ENCODE peak calls at places on chromosomes 1 and 21, in ten cellular contexts. C is cardiac muscle cell; S is brain microvascular endothelial cell; A is epithelial cell of esophagus; Y is OCI-LY7; I is CD8-positive, alpha-beta T cell; X is heart right ventricle; T is AG04450; E is foreskin fibroblast; R is kidney. D is an unnamed sample.

GRCh38 chr1:94228640-94229375 is 8.6 kb downstream of the ARHGAP29 start:
- DNase-seq in R (no peak), C (no peak), A (no peak), Y (no peak), X (no peak), S (no peak), I (no peak), T (no peak), E (no peak), D (no peak)

GRCh38 chr21:17119466-17120297 is 393.2 kb upstream of the CXADR start:
- DNase-seq in C (no peak), E (no peak), A (no peak), Y (no peak), S (no peak), T (no peak), X (no peak), I (no peak), R (no peak), D (no peak)

GRCh38 chr1:155645024-155645423 is 35.0 kb downstream of the MSTO1 start:
- DNase-seq in T (no peak), R (no peak), E (no peak), Y (no peak), S (no peak), A (no peak), I (no peak), X (no peak), C (no peak), D (no peak)

GRCh38 chr1:206679738-206680211 is 4.9 kb upstream of the MAPKAPK2 start:
- DNase-seq in Y (peak), E (no peak), A (no peak), R (no peak), I (no peak), C (no peak), S (no peak), X (no peak), T (no peak), D (no peak)

GRCh38 chr1:42950146-42950480 is 8.6 kb downstream of the SLC2A1 start:
- DNase-seq in X (no peak), R (no peak), I (no peak), Y (no peak), S (peak), C (no peak), E (peak), A (no peak), T (no peak), D (no peak)

GRCh38 chr1:31426249-31426922 is 13.4 kb downstream of the SERINC2 start:
- DNase-seq in X (no peak), C (no peak), E (no peak), T (no peak), A (peak), R (peak), S (no peak), Y (no peak), I (no peak), D (no peak)

GRCh38 chr1:234885601-234886000 is 243.0 kb downstream of the TOMM20 start:
- DNase-seq in A (no peak), E (no peak), T (no peak), X (peak), I (no peak), S (no peak), R (no peak), C (no peak), Y (no peak), D (no peak)

GRCh38 chr1:246383217-246383616 is 123.9 kb downstream of the SMYD3 start:
- DNase-seq in S (no peak), T (no peak), A (peak), X (no peak), E (no peak), R (no peak), I (no peak), Y (no peak), C (no peak), D (no peak)

GRCh38 chr1:36829951-36830350 is 204.4 kb downstream of the GRIK3 start:
- DNase-seq in Y (no peak), I (no peak), E (no peak), C (no peak), R (peak), X (no peak), A (no peak), T (no peak), S (no peak), D (no peak)

GRCh38 chr1:12556368-12556930 is 61.6 kb downstream of the DHRS3 start:
- DNase-seq in I (no peak), C (peak), Y (no peak), E (peak), A (no peak), X (peak), T (peak), S (peak), R (no peak), D (peak)

GRCh38 chr1:209659909-209660308 is 7.7 kb upstream of the LAMB3 start:
- DNase-seq in R (no peak), C (no peak), T (no peak), A (peak), I (no peak), X (no peak), E (peak), S (no peak), Y (no peak), D (no peak)

GRCh38 chr1:48291421-48291820 is 68.9 kb downstream of the SLC5A9 start:
- DNase-seq in I (no peak), C (no peak), X (no peak), A (no peak), S (no peak), R (no peak), E (no peak), Y (no peak), T (no peak), D (no peak)

GRCh38 chr1:100037665-100038400 is 68.0 kb downstream of the SLC35A3 start:
- DNase-seq in Y (peak), T (peak), I (peak), S (peak), A (peak), R (peak), C (peak), E (peak), X (peak), D (peak)

GRCh38 chr1:162696286-162696862 is 64.1 kb downstream of the DDR2 start:
- DNase-seq in T (peak), Y (no peak), I (no peak), S (peak), R (peak), A (peak), E (peak), C (peak), X (peak), D (peak)

GRCh38 chr1:150981805-150982712 is at the start of gene ANXA9:
- DNase-seq in I (no peak), T (no peak), A (peak), S (no peak), R (no peak), Y (no peak), E (no peak), X (no peak), C (no peak), D (no peak)
- H3K4me3 ChIP-seq in I (no peak), T (no peak), A (no peak), S (no peak), R (no peak), Y (no peak), E (no peak), X (no peak), C (no peak), D (no peak)

DNA sequence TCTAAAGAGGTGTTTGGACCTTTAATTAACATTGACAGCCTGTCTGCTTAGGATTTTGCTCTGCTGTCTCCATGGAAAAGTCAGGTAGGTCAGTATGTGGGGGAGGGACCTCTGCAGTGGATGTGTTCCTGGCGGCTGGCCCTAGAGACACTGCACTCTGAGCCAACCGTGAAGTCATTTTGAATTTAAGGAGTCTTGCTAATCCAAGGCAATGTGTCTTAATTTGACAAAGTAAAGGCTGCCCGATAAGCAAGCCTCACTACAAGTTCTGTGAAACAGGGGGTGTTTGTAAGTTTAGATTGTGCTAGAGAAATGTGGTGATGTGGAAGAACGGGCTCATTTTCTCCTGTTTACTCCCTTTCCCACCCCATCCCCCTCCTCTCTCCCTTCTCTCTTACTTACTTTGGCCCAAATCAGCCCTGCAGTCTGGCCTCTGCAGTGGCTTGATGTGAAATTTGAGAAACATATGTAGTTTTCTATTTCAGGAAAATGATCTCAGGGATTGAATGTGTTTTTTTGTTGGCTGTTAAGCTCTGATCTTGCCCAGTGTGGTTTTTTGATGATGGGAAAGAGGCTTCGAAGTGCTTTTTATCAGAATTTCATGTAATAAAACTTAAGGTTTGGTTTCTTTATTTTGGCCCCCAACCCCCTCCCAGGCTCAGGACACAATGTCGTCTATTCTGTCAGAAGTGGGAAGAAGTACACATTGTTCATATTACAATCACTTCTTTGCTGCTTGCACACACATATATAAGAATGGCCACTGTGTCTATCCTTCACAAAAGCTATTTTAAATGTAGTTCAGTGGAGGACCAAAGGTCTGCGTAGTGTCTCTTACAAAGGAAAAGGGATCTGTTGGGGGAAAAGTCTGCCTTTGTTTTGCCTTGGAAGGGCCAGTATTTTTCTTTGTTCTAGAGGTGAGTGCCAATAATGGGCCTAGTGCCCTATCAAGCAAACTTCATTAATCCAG is 96.6 kb downstream of the FGGY start:
- DNase-seq in Y (no peak), I (no peak), R (peak), T (peak), C (peak), E (peak), X (peak), S (peak), A (peak), D (peak)
- H3K4me3 ChIP-seq in Y (no peak), I (no peak), R (no peak), T (peak), C (no peak), E (peak), X (no peak), S (no peak), A (no peak), D (no peak)

DNA sequence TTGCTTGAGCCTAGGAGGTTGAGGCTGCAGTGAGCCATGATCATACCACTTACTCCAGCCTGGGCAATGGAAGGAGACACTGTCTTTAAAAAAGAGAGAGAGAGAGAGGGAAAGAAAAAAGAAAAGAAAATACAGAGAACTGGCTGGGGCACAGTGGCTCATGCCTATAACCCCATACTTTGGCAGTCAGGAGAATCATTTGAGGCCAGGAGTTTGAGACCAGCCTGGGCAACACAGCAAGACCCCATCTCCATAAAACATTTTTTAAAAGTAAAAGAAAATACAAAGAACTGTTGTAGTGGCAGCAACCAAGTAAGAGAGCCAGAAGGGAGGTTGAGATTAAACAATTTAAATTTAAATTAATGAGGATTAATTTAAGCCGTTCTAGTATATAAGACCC is 39.8 kb downstream of the WDTC1 start:
- DNase-seq in X (no peak), I (no peak), T (no peak), R (no peak), Y (no peak), C (no peak), S (no peak), A (no peak), E (no peak), D (no peak)
- H3K4me3 ChIP-seq in X (no peak), I (no peak), T (no peak), R (no peak), Y (no peak), C (no peak), S (no peak), A (no peak), E (no peak), D (no peak)

GRCh38 chr21:42845296-42845965 is 33.9 kb downstream of the WDR4 start:
- DNase-seq in E (peak), C (no peak), R (peak), X (peak), T (no peak), I (no peak), S (no peak), A (no peak), Y (no peak), D (no peak)
- H3K4me3 ChIP-seq in E (no peak), C (no peak), R (no peak), X (no peak), T (no peak), I (no peak), S (no peak), A (no peak), Y (no peak), D (no peak)

GRCh38 chr1:220828950-220829586 is 42.4 kb downstream of the MTARC1 start:
- DNase-seq in Y (no peak), A (no peak), I (no peak), R (no peak), T (no peak), C (no peak), E (no peak), S (no peak), X (no peak), D (no peak)
- H3K4me3 ChIP-seq in Y (no peak), A (no peak), I (no peak), R (no peak), T (no peak), C (no peak), E (no peak), S (no peak), X (no peak), D (no peak)

GRCh38 chr1:222930097-222930496 is 115.3 kb downstream of the DISP1 start:
- DNase-seq in T (no peak), I (no peak), A (no peak), E (no peak), R (no peak), S (no peak), Y (no peak), C (no peak), X (no peak), D (no peak)
- H3K4me3 ChIP-seq in T (no peak), I (no peak), A (no peak), E (no peak), R (no peak), S (no peak), Y (no peak), C (peak), X (no peak), D (no peak)

GRCh38 chr1:228140724-228141081 is 624 bp downstream of the GUK1 start:
- DNase-seq in C (no peak), E (no peak), I (no peak), R (no peak), T (no peak), S (no peak), X (no peak), A (no peak), Y (peak), D (no peak)

GRCh38 chr1:228139406-228139930 is 611 bp upstream of the GUK1 start:
- DNase-seq in C (no peak), A (no peak), Y (no peak), X (no peak), E (no peak), T (no peak), S (no peak), R (no peak), I (no peak), D (no peak)

GRCh38 chr1:228139931-228140723 is at the start of gene GUK1:
- DNase-seq in S (peak), I (peak), R (peak), T (peak), C (peak), E (peak), Y (peak), A (peak), X (peak), D (peak)

GRCh38 chr1:228134591-228134990 is 5.5 kb upstream of the GUK1 start:
- DNase-seq in Y (no peak), X (no peak), A (no peak), E (no peak), S (no peak), C (no peak), T (no peak), I (no peak), R (no peak), D (no peak)

DNA sequence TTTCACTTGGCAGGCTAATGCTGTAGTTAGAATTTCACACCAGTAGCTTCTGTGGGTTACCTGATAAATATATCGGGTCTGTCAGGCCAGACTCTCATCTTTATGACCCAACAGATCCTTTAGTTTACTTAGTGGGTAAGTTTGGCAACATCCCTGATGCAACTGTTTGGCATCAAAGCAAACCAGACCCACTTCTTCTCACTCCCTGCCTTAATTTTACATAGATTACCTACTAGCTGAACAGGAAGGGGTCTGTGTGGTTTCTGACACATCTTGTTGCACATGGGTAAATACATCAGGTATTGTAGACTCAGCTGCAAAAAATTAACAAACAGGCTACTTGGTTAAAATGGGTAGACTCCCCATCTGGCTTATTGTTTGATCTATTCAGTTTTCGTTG is 3.2 kb upstream of the GUK1 start:
- DNase-seq in T (no peak), I (no peak), R (no peak), Y (peak), X (no peak), E (no peak), A (peak), C (no peak), S (no peak), D (no peak)
- H3K4me3 ChIP-seq in T (no peak), I (no peak), R (no peak), Y (no peak), X (no peak), E (no peak), A (no peak), C (no peak), S (no peak), D (no peak)

GRCh38 chr1:2446861-2447260 is 29.2 kb upstream of the PLCH2 start:
- DNase-seq in S (no peak), C (no peak), X (no peak), A (no peak), Y (no peak), E (no peak), T (no peak), I (no peak), R (no peak), D (no peak)

GRCh38 chr1:2444138-2444591 is 31.8 kb upstream of the PEX10 start:
- DNase-seq in T (no peak), E (no peak), C (no peak), R (no peak), A (no peak), S (no peak), X (no peak), I (no peak), Y (no peak), D (no peak)

GRCh38 chr1:2446394-2446793 is 29.7 kb upstream of the PLCH2 start:
- DNase-seq in X (no peak), Y (no peak), A (no peak), S (peak), C (no peak), I (no peak), R (no peak), T (no peak), E (peak), D (no peak)

GRCh38 chr1:2445823-2446215 is 30.3 kb upstream of the PLCH2 start:
- DNase-seq in S (no peak), E (no peak), T (no peak), A (no peak), R (no peak), Y (no peak), C (no peak), I (no peak), X (no peak), D (no peak)

GRCh38 chr1:2445162-2445822 is 30.8 kb upstream of the PLCH2 start:
- DNase-seq in A (no peak), R (no peak), S (no peak), I (no peak), C (no peak), X (no peak), T (no peak), Y (no peak), E (no peak), D (no peak)
- H3K4me3 ChIP-seq in A (no peak), R (no peak), S (no peak), I (no peak), C (no peak), X (no peak), T (no peak), Y (no peak), E (no peak), D (no peak)

GRCh38 chr1:160520582-160520981 is 2.5 kb downstream of the SLAMF6 start:
- DNase-seq in R (no peak), S (no peak), A (peak), Y (no peak), I (no peak), E (no peak), X (no peak), T (no peak), C (no peak), D (no peak)

GRCh38 chr1:160519542-160520435 is 3.3 kb downstream of the SLAMF6 start:
- DNase-seq in R (no peak), T (no peak), E (no peak), I (no peak), Y (peak), X (no peak), A (peak), C (no peak), S (no peak), D (no peak)

GRCh38 chr1:160521554-160521953 is 1.5 kb downstream of the SLAMF6 start:
- DNase-seq in C (no peak), Y (peak), A (no peak), X (no peak), R (no peak), E (no peak), S (no peak), T (no peak), I (no peak), D (no peak)

GRCh38 chr1:160522136-160522535 is 919 bp downstream of the SLAMF6 start:
- DNase-seq in R (no peak), C (no peak), A (no peak), I (no peak), T (no peak), S (no peak), X (no peak), E (no peak), Y (peak), D (no peak)

GRCh38 chr1:160520999-160521398 is 2.1 kb downstream of the SLAMF6 start:
- DNase-seq in I (no peak), S (no peak), T (no peak), Y (peak), E (no peak), R (no peak), A (no peak), C (no peak), X (no peak), D (no peak)
- H3K4me3 ChIP-seq in I (peak), S (no peak), T (no peak), Y (peak), E (no peak), R (no peak), A (no peak), C (no peak), X (no peak), D (no peak)

GRCh38 chr1:167648252-167648849 is 18.3 kb downstream of the RCSD1 start:
- DNase-seq in R (no peak), A (no peak), I (no peak), C (no peak), X (no peak), T (no peak), E (no peak), S (no peak), Y (no peak), D (no peak)

GRCh38 chr1:167650266-167651160 is 20.5 kb downstream of the RCSD1 start:
- DNase-seq in C (no peak), S (no peak), T (no peak), A (no peak), R (no peak), I (no peak), E (no peak), X (peak), Y (peak), D (no peak)

GRCh38 chr1:167645625-167646410 is 15.8 kb downstream of the RCSD1 start:
- DNase-seq in C (no peak), X (no peak), A (no peak), S (no peak), T (no peak), R (no peak), Y (no peak), I (no peak), E (no peak), D (no peak)

GRCh38 chr1:167651161-167651693 is 21.2 kb downstream of the RCSD1 start:
- DNase-seq in T (no peak), R (no peak), Y (peak), S (no peak), C (no peak), I (no peak), E (no peak), X (peak), A (no peak), D (no peak)

GRCh38 chr1:167648978-167649752 is 19.1 kb downstream of the RCSD1 start:
- DNase-seq in A (no peak), X (no peak), C (no peak), I (no peak), E (no peak), Y (no peak), R (no peak), S (no peak), T (no peak), D (no peak)
- H3K4me3 ChIP-seq in A (no peak), X (no peak), C (no peak), I (no peak), E (no peak), Y (peak), R (no peak), S (no peak), T (no peak), D (no peak)